ENCODE peak calls at places on chromosome 3, in four cellular contexts. C is suprapubic skin, Z is HCT116, G is stomach. M is an unnamed sample.

GRCh38 chr3:13461169-13462124 is 18.7 kb upstream of the HDAC11 start:
- DNase-seq in G (peak), C (no peak), Z (peak), M (no peak)

GRCh38 chr3:567488-568173 is 371.1 kb downstream of the CHL1 start:
- DNase-seq in Z (no peak), G (no peak), C (no peak), M (no peak)

GRCh38 chr3:125062904-125063618 is 7.3 kb upstream of the HEG1 start:
- DNase-seq in Z (no peak), C (no peak), G (peak), M (peak)

GRCh38 chr3:123282461-123282860 is 80.7 kb downstream of the SEC22A start:
- DNase-seq in G (no peak), Z (no peak), C (no peak), M (no peak)

GRCh38 chr3:127894461-127894860 is 20.6 kb upstream of the KBTBD12 start:
- DNase-seq in G (no peak), Z (no peak), C (no peak), M (no peak)

GRCh38 chr3:459376-459710 is 262.8 kb downstream of the CHL1 start:
- DNase-seq in Z (no peak), C (no peak), G (no peak), M (no peak)

GRCh38 chr3:156826144-156826895 is at the start of gene LEKR1:
- DNase-seq in C (peak), G (peak), Z (peak), M (peak)

GRCh38 chr3:15269091-15269989 is 63.0 kb downstream of the SH3BP5 start:
- DNase-seq in Z (peak), C (peak), G (peak), M (peak)

GRCh38 chr3:48739955-48740823 is 23.2 kb upstream of the IP6K2 start:
- DNase-seq in G (peak), Z (peak), C (peak), M (peak)

GRCh38 chr3:175672119-175672689 is 813.1 kb downstream of the NAALADL2 start:
- DNase-seq in G (no peak), Z (no peak), C (no peak), M (no peak)

GRCh38 chr3:192079098-192079497 is 618.1 kb downstream of the PYDC2 start:
- DNase-seq in G (no peak), Z (no peak), C (no peak), M (no peak)

GRCh38 chr3:119350114-119350513 is 55.9 kb downstream of the ARHGAP31 start:
- DNase-seq in C (no peak), Z (no peak), G (no peak), M (no peak)
- TF ChIP-seq POLR2AphosphoS5 in C (no peak), Z (no peak), G (no peak), M (no peak)

GRCh38 chr3:77407454-77407853 is 367.6 kb downstream of the ROBO2 start:
- DNase-seq in C (no peak), Z (no peak), G (no peak), M (no peak)

GRCh38 chr3:77411334-77411733 is 371.4 kb downstream of the ROBO2 start:
- DNase-seq in Z (no peak), C (no peak), G (no peak), M (no peak)

GRCh38 chr3:77414881-77415280 is 375.0 kb downstream of the ROBO2 start:
- DNase-seq in C (no peak), Z (no peak), G (no peak), M (no peak)

GRCh38 chr3:77411990-77412389 is 372.1 kb downstream of the ROBO2 start:
- DNase-seq in C (no peak), G (no peak), Z (no peak), M (no peak)

GRCh38 chr3:77412591-77412990 is 372.7 kb downstream of the ROBO2 start:
- DNase-seq in C (no peak), G (no peak), Z (no peak), M (no peak)
- TF ChIP-seq POLR2AphosphoS5 in C (no peak), G (no peak), Z (no peak), M (no peak)

GRCh38 chr3:185656321-185656840 is 70.3 kb downstream of the SENP2 start:
- DNase-seq in G (no peak), C (peak), Z (no peak), M (no peak)
- TF ChIP-seq POLR2AphosphoS5 in G (peak), C (no peak), Z (no peak), M (peak)

DNA sequence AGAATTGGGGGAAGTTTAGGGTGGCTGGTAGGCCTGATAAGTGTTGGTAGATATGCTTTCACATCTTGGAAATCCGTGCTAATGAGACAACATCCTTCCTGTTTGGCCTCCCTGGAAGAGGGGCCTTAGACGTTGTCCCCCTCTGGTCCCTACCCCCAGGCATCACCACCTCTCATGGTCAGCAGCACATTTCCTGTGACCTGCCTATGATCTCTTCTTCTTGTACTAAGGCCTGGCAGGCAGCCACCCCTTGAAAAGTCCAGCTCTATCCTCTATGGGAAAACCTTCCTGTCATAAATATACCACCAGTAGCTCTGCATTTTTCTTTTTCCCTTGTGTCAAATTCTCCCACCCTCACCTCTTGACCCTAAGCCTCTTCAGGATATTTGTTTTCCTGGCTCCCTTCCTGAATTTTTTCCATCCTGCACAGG is 107.7 kb downstream of the SNRK start:
- DNase-seq in Z (no peak), C (no peak), G (no peak), M (no peak)
- TF ChIP-seq POLR2AphosphoS5 in Z (no peak), C (peak), G (peak), M (no peak)

GRCh38 chr3:71369733-71370391 is 213.7 kb downstream of the FOXP1 start:
- DNase-seq in Z (no peak), G (no peak), C (no peak), M (no peak)
- TF ChIP-seq POLR2AphosphoS5 in Z (no peak), G (no peak), C (no peak), M (peak)

DNA sequence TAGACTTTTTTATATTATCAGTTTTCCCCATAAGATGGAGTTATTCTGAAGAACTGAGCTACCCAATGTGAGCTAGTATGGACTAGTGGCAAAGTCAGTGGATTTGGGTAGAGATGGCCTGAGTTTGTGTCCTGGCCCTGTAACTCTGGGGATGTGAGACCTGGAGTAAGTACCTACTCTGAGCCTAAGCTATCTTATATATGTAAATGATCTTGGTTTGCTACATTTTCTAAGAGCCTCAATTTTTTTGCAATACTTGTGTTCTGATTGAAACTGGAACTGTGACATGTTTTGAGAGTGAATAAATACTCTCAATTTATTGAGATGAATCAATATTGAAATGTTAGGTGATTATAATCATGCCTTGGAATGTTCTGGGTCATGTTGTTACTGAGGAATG is 73.6 kb downstream of the ZNF621 start:
- DNase-seq in G (no peak), C (no peak), Z (no peak), M (no peak)
- TF ChIP-seq POLR2AphosphoS5 in G (no peak), C (no peak), Z (no peak), M (no peak)

GRCh38 chr3:171791695-171792082 is 18.6 kb downstream of the PLD1 start:
- DNase-seq in G (no peak), C (no peak), Z (no peak), M (no peak)
- TF ChIP-seq POLR2AphosphoS5 in G (no peak), C (no peak), Z (no peak), M (no peak)

GRCh38 chr3:72702997-72703396 is 145.2 kb downstream of the SHQ1 start:
- DNase-seq in C (no peak), G (no peak), Z (no peak), M (no peak)
- TF ChIP-seq POLR2AphosphoS5 in C (no peak), G (no peak), Z (no peak), M (no peak)

M was measured in breast epithelium.